ENCODE peak calls at places on chromosomes 4 and X, in six cellular contexts. One of them, this sample, is unnamed.

GRCh38 chr4:2269206-2269531 is 7.3 kb upstream of the MXD4 start:
- DNase-seq in activated naive CD4-positive, alpha-beta T cell treated with Interleukin-2 at 50 U/mL for 16 hours: no peak
- DNase-seq in activated CD4-positive, alpha-beta T cell treated with anti-CD3 and anti-CD28 coated beads, Interleukin-2, amount 50 U/mL, for 4 hours: no peak
- DNase-seq in EH: no peak
- DNase-seq in left ventricle myocardium superior: peak
- DNase-seq in activated gamma-delta T cell treated with Interleukin-2 at 50 U/mL for 16 hours: no peak
- DNase-seq in this sample: no peak

GRCh38 chrX:38305971-38306370 is 21.3 kb downstream of the RPGR start:
- DNase-seq in activated naive CD4-positive, alpha-beta T cell treated with Interleukin-2 at 50 U/mL for 16 hours: no peak
- DNase-seq in activated CD4-positive, alpha-beta T cell treated with anti-CD3 and anti-CD28 coated beads, Interleukin-2, amount 50 U/mL, for 4 hours: no peak
- DNase-seq in EH: no peak
- DNase-seq in left ventricle myocardium superior: no peak
- DNase-seq in activated gamma-delta T cell treated with Interleukin-2 at 50 U/mL for 16 hours: no peak
- DNase-seq in this sample: no peak

GRCh38 chr4:121711263-121712000 is 14.7 kb upstream of the ANXA5 start:
- DNase-seq in activated naive CD4-positive, alpha-beta T cell treated with Interleukin-2 at 50 U/mL for 16 hours: peak
- DNase-seq in activated CD4-positive, alpha-beta T cell treated with anti-CD3 and anti-CD28 coated beads, Interleukin-2, amount 50 U/mL, for 4 hours: peak
- DNase-seq in EH: peak
- DNase-seq in left ventricle myocardium superior: peak
- DNase-seq in activated gamma-delta T cell treated with Interleukin-2 at 50 U/mL for 16 hours: no peak
- DNase-seq in this sample: no peak

GRCh38 chr4:39729557-39729956 is 31.6 kb downstream of the UBE2K start:
- DNase-seq in activated naive CD4-positive, alpha-beta T cell treated with Interleukin-2 at 50 U/mL for 16 hours: no peak
- DNase-seq in activated CD4-positive, alpha-beta T cell treated with anti-CD3 and anti-CD28 coated beads, Interleukin-2, amount 50 U/mL, for 4 hours: no peak
- DNase-seq in EH: peak
- DNase-seq in left ventricle myocardium superior: no peak
- DNase-seq in activated gamma-delta T cell treated with Interleukin-2 at 50 U/mL for 16 hours: no peak
- DNase-seq in this sample: no peak

GRCh38 chr4:52869196-52869595 is 7.1 kb downstream of the RASL11B start:
- DNase-seq in activated naive CD4-positive, alpha-beta T cell treated with Interleukin-2 at 50 U/mL for 16 hours: no peak
- DNase-seq in activated CD4-positive, alpha-beta T cell treated with anti-CD3 and anti-CD28 coated beads, Interleukin-2, amount 50 U/mL, for 4 hours: no peak
- DNase-seq in EH: peak
- DNase-seq in left ventricle myocardium superior: peak
- DNase-seq in activated gamma-delta T cell treated with Interleukin-2 at 50 U/mL for 16 hours: no peak
- DNase-seq in this sample: no peak

GRCh38 chr4:32215277-32215676 is 1495.1 kb downstream of the PCDH7 start:
- DNase-seq in activated naive CD4-positive, alpha-beta T cell treated with Interleukin-2 at 50 U/mL for 16 hours: no peak
- DNase-seq in activated CD4-positive, alpha-beta T cell treated with anti-CD3 and anti-CD28 coated beads, Interleukin-2, amount 50 U/mL, for 4 hours: no peak
- DNase-seq in EH: no peak
- DNase-seq in left ventricle myocardium superior: peak
- DNase-seq in activated gamma-delta T cell treated with Interleukin-2 at 50 U/mL for 16 hours: no peak
- DNase-seq in this sample: no peak

GRCh38 chr4:4559596-4559995 is 17.7 kb upstream of the STX18 start:
- DNase-seq in activated naive CD4-positive, alpha-beta T cell treated with Interleukin-2 at 50 U/mL for 16 hours: no peak
- DNase-seq in activated CD4-positive, alpha-beta T cell treated with anti-CD3 and anti-CD28 coated beads, Interleukin-2, amount 50 U/mL, for 4 hours: no peak
- DNase-seq in EH: peak
- DNase-seq in left ventricle myocardium superior: no peak
- DNase-seq in activated gamma-delta T cell treated with Interleukin-2 at 50 U/mL for 16 hours: no peak
- DNase-seq in this sample: no peak

GRCh38 chr4:167867191-167867590 is 225.1 kb upstream of the ANXA10 start:
- DNase-seq in activated naive CD4-positive, alpha-beta T cell treated with Interleukin-2 at 50 U/mL for 16 hours: no peak
- DNase-seq in activated CD4-positive, alpha-beta T cell treated with anti-CD3 and anti-CD28 coated beads, Interleukin-2, amount 50 U/mL, for 4 hours: no peak
- DNase-seq in EH: no peak
- DNase-seq in left ventricle myocardium superior: no peak
- DNase-seq in activated gamma-delta T cell treated with Interleukin-2 at 50 U/mL for 16 hours: no peak
- DNase-seq in this sample: no peak